ENCODE peak calls at places on chromosomes 1 and 21, in eight cellular contexts. N is OCI-LY7, O is tibial artery, J is fibroblast of lung, R is astrocyte, S is heart left ventricle, D is AG04450, T is body of pancreas. I is an unnamed sample.

GRCh38 chr1:150596095-150596892 is 16.9 kb upstream of the MCL1 start:
- DNase-seq in R (no peak), T (no peak), D (no peak), O (no peak), J (no peak), N (no peak), S (no peak), I (no peak)

GRCh38 chr1:31381394-31382287 is 8.8 kb upstream of the FABP3 start:
- DNase-seq in D (no peak), O (no peak), N (no peak), T (no peak), R (no peak), S (peak), J (no peak), I (no peak)

GRCh38 chr1:66366618-66367017 is 167.3 kb upstream of the SGIP1 start:
- DNase-seq in J (no peak), R (no peak), T (no peak), N (no peak), D (no peak), O (no peak), S (no peak), I (no peak)

GRCh38 chr1:26378088-26378878 is 5.7 kb upstream of the ZNF683 start:
- DNase-seq in J (peak), S (peak), N (no peak), T (no peak), R (peak), D (peak), O (no peak), I (no peak)

GRCh38 chr1:51750218-51750617 is 128.3 kb downstream of the NRDC start:
- DNase-seq in J (peak), T (no peak), O (no peak), R (peak), D (no peak), N (no peak), S (no peak), I (no peak)

GRCh38 chr1:179809506-179810366 is 66.6 kb downstream of the FAM163A start:
- DNase-seq in R (peak), O (peak), J (peak), N (peak), D (peak), S (peak), T (peak), I (peak)

GRCh38 chr1:156337052-156337887 is 822 bp downstream of the CCT3 start:
- DNase-seq in J (peak), O (no peak), S (no peak), D (no peak), T (no peak), N (peak), R (no peak), I (no peak)

GRCh38 chr1:203507227-203507626 is 13.3 kb downstream of the OPTC start:
- DNase-seq in R (no peak), J (no peak), N (no peak), S (no peak), T (no peak), O (no peak), D (no peak), I (no peak)

GRCh38 chr1:28173151-28173979 is 3.1 kb downstream of the PTAFR start:
- DNase-seq in S (no peak), D (no peak), N (peak), R (no peak), O (no peak), T (no peak), J (peak), I (peak)

GRCh38 chr1:44038876-44039657 is 7.8 kb upstream of the SLC6A9 start:
- DNase-seq in J (peak), N (no peak), T (no peak), S (no peak), O (no peak), D (no peak), R (peak), I (no peak)

GRCh38 chr1:59521456-59521855 is 224.6 kb downstream of the FGGY start:
- DNase-seq in T (no peak), D (no peak), N (no peak), S (no peak), O (no peak), J (peak), R (peak), I (no peak)

GRCh38 chr21:29371464-29371863 is 72.7 kb downstream of the BACH1 start:
- DNase-seq in J (peak), N (no peak), D (no peak), O (no peak), T (no peak), S (no peak), R (no peak), I (no peak)

GRCh38 chr1:163834778-163835177 is 513.0 kb downstream of the NUF2 start:
- DNase-seq in S (no peak), D (no peak), N (no peak), O (no peak), T (no peak), J (no peak), R (no peak), I (no peak)

GRCh38 chr1:168977618-168978017 is 128.9 kb upstream of the ATP1B1 start:
- DNase-seq in R (no peak), T (no peak), D (no peak), N (no peak), S (no peak), O (no peak), J (no peak), I (no peak)

GRCh38 chr1:112461200-112461871 is 47.4 kb upstream of the WNT2B start:
- DNase-seq in D (no peak), T (no peak), R (no peak), O (no peak), J (no peak), S (no peak), N (no peak), I (no peak)

GRCh38 chr1:178485467-178486098 is 11.2 kb downstream of the CLEC20A start:
- DNase-seq in N (no peak), D (no peak), O (no peak), S (no peak), J (peak), T (no peak), R (no peak), I (no peak)

GRCh38 chr1:190904091-190904695 is 426.5 kb upstream of the BRINP3 start:
- DNase-seq in T (no peak), J (peak), R (peak), D (peak), O (no peak), N (no peak), S (no peak), I (no peak)

GRCh38 chr1:210467440-210468040 is 138.8 kb downstream of the HHAT start:
- DNase-seq in D (no peak), N (no peak), O (no peak), S (no peak), T (no peak), R (no peak), J (peak), I (no peak)

GRCh38 chr1:29470788-29471119 is 234.4 kb downstream of the PTPRU start:
- DNase-seq in J (no peak), T (no peak), R (no peak), O (no peak), N (no peak), S (no peak), D (no peak), I (no peak)

GRCh38 chr1:39637301-39637700 is 2.1 kb downstream of the HEYL start:
- DNase-seq in O (no peak), T (no peak), J (no peak), N (no peak), R (no peak), D (no peak), S (no peak), I (no peak)

GRCh38 chr21:29326914-29327554 is 28.3 kb downstream of the BACH1 start:
- DNase-seq in S (no peak), R (no peak), N (no peak), D (no peak), T (no peak), O (no peak), J (no peak), I (no peak)

GRCh38 chr1:156246762-156247459 is 945 bp downstream of the PAQR6 start:
- DNase-seq in N (no peak), R (no peak), S (no peak), D (no peak), J (no peak), O (peak), T (peak), I (no peak)

GRCh38 chr1:226919587-226919986 is 20.5 kb upstream of the COQ8A start:
- DNase-seq in J (no peak), N (no peak), T (no peak), R (no peak), O (no peak), S (no peak), D (no peak), I (no peak)

GRCh38 chr1:226919995-226920394 is 20.1 kb upstream of the COQ8A start:
- DNase-seq in R (no peak), O (peak), J (no peak), D (no peak), S (no peak), N (no peak), T (no peak), I (no peak)

GRCh38 chr1:226920446-226920894 is 19.6 kb upstream of the COQ8A start:
- DNase-seq in O (peak), D (no peak), R (no peak), T (peak), N (no peak), S (peak), J (no peak), I (no peak)

GRCh38 chr1:226916497-226916896 is 23.6 kb upstream of the COQ8A start:
- DNase-seq in N (no peak), R (no peak), O (no peak), T (no peak), J (no peak), S (no peak), D (no peak), I (no peak)

GRCh38 chr1:226921504-226921903 is 18.6 kb upstream of the COQ8A start:
- DNase-seq in S (no peak), T (no peak), J (no peak), R (no peak), N (no peak), O (no peak), D (no peak), I (no peak)
- H3K27ac ChIP-seq in S (peak), T (no peak), J (no peak), R (no peak), N (no peak), O (no peak), D (no peak), I (no peak)

DNA sequence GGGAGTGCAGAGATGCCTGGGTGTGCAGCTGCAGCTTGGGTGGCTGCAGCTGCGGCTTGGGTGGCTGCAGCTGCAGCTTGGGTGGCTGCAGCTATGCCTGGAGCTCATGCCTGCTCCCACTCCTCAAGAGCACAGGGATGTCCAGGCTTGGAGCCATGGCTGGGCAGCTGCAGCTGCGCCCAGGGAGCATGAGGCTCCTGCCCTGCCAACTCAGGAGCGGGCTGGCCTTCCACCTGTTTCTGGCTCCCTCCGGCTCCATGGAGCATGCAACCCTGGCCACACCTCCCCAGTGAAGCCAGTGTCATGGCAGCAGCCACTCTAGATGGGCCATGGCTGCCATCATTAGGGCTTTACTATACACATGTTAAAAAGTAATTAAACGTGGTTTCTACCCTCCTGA is 21.1 kb downstream of the GBP1 start:
- DNase-seq in S (no peak), O (no peak), R (no peak), D (no peak), J (no peak), T (no peak), N (no peak), I (no peak)
- H3K4me3 ChIP-seq in S (no peak), O (no peak), R (no peak), D (no peak), J (no peak), T (no peak), N (no peak), I (no peak)

GRCh38 chr1:36644556-36644955 is 161.8 kb upstream of the CSF3R start:
- DNase-seq in S (no peak), J (no peak), R (no peak), O (no peak), T (no peak), N (no peak), D (no peak), I (no peak)
- H3K27ac ChIP-seq in S (no peak), J (no peak), R (no peak), O (no peak), T (no peak), N (no peak), D (no peak), I (no peak)

DNA sequence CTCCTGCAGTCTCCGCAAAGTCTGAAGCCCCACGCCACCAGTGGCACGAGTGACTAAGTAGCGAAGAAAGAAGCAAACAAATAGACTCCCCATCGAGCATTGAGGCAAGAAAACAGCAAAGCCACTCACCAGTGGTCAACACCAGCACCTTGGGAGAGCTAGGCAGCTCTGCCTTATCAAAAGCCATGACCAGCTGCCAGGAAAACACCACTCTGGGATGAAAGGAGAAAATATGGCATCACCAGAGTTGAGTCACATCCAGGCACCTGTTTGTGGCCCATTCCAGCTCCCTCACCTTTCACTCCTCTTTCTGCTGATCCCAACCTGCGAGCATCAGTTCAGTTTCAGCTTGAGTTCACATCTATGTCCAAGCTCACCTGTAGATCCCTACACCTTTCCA is 17.2 kb downstream of the PDZK1 start:
- DNase-seq in J (peak), N (no peak), R (no peak), O (no peak), S (no peak), T (no peak), D (no peak), I (no peak)
- H3K4me3 ChIP-seq in J (no peak), N (no peak), R (no peak), O (no peak), S (no peak), T (no peak), D (no peak), I (no peak)

GRCh38 chr1:241703001-241703400 is 50.9 kb downstream of the WDR64 start:
- DNase-seq in T (no peak), N (no peak), R (no peak), S (no peak), D (no peak), O (no peak), J (no peak), I (no peak)

GRCh38 chr1:241706967-241707366 is 54.9 kb downstream of the WDR64 start:
- DNase-seq in O (no peak), J (peak), D (no peak), N (no peak), T (no peak), S (no peak), R (peak), I (no peak)

GRCh38 chr1:241711326-241711725 is 59.2 kb downstream of the WDR64 start:
- DNase-seq in D (no peak), S (no peak), J (no peak), R (no peak), N (no peak), T (no peak), O (no peak), I (no peak)

GRCh38 chr1:241706257-241706656 is 54.2 kb downstream of the WDR64 start:
- DNase-seq in S (no peak), R (peak), T (no peak), N (no peak), J (peak), D (no peak), O (no peak), I (no peak)

GRCh38 chr1:241707442-241707841 is 55.4 kb downstream of the WDR64 start:
- DNase-seq in R (no peak), O (no peak), T (no peak), D (no peak), J (no peak), N (no peak), S (no peak), I (no peak)
- H3K27ac ChIP-seq in R (no peak), O (no peak), T (no peak), D (no peak), J (no peak), N (no peak), S (no peak), I (no peak)

DNA sequence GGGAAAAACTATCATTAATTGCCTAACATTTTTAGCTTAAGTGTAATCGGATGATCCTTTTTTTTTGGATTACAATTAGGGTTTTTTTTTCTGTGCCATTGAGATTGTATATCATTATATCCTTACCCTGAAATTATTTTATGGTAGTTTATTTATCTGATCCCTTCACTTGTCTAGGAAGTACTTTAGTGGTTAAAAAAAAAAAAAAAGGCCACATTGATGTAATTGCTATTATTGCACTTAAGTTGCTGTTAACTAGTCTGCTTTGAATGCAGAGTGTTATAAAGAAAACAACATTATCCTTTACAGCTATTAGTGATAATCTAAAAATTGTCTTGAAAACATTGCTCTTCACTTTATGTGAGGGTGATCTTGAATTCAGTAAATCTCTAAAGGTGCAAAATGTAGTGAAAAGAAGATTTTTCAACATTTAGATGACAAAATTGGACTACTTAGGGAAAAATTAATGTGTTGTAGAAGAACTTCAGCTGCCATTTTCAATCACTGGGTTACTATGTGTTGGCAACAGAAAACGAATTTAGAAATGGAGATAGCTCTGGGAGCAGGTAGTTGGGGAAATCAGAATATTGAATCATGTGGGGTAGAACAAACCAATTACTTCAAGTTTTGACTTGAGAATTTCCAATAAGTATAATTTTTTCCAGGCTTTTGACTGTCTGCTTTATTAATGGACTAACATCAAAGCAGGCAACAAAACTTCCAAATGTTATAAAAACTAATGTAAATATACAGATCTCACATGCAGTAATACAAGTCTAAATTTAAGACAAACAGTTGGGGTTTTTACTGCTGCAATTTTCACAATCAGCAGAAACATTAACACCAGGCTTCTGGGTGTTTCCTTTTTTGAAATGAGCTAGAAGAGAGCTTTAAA is 5.0 kb downstream of the ADGRL2 start:
- DNase-seq in T (no peak), S (no peak), O (no peak), D (no peak), J (no peak), R (no peak), N (no peak), I (no peak)
- H3K4me3 ChIP-seq in T (no peak), S (no peak), O (no peak), D (no peak), J (no peak), R (no peak), N (no peak), I (no peak)

DNA sequence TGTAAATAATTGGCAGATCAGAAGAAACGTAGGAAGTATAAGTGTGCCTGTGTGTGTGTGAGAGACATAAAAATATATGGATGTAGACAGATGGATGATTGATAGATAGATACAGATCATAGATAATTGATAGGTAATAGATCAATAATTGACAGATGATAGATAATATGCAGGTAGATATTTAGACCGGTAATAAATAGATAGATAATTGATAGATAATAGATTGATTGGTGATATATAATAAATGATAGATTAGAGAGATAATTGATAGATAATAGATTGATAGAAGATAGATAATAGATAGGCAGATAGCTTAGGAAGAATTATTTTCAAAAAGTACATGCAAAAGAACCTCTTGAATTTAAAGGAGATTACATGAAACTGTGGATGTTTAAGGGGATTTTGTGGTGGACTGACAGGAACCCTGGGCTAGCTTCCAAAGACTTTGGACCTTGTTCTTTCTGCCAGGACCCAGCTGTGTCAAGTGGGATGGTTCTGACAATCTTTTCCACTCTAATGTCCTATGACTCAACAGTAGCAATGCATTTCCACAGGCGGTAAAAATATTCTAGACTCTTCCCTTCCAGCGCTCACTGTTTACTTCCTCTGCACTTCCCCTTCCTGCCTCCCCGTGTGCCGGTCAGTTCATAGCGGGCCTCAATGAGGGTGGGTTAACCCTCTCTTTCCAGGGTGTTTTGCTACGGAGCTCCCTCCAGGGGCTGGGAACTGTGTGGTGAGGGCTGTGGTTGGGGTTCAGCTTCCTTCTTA is 39.4 kb downstream of the KCNJ15 start:
- DNase-seq in O (no peak), J (peak), N (no peak), T (no peak), S (no peak), D (no peak), R (no peak), I (no peak)
- H3K27ac ChIP-seq in O (peak), J (peak), N (no peak), T (no peak), S (no peak), D (no peak), R (peak), I (no peak)

GRCh38 chr1:56509713-56510641 is 69.4 kb downstream of the PLPP3 start:
- DNase-seq in D (no peak), O (no peak), T (no peak), R (no peak), J (no peak), S (peak), N (no peak), I (no peak)

GRCh38 chr1:56513095-56513494 is 66.3 kb downstream of the PLPP3 start:
- DNase-seq in R (no peak), T (no peak), S (peak), D (no peak), J (no peak), N (no peak), O (no peak), I (no peak)

GRCh38 chr1:56508523-56508983 is 70.8 kb downstream of the PLPP3 start:
- DNase-seq in J (peak), R (no peak), S (peak), N (no peak), D (no peak), O (peak), T (peak), I (no peak)

GRCh38 chr1:56511323-56511722 is 68.0 kb downstream of the PLPP3 start:
- DNase-seq in O (no peak), J (no peak), R (no peak), S (no peak), T (no peak), N (no peak), D (no peak), I (no peak)

DNA sequence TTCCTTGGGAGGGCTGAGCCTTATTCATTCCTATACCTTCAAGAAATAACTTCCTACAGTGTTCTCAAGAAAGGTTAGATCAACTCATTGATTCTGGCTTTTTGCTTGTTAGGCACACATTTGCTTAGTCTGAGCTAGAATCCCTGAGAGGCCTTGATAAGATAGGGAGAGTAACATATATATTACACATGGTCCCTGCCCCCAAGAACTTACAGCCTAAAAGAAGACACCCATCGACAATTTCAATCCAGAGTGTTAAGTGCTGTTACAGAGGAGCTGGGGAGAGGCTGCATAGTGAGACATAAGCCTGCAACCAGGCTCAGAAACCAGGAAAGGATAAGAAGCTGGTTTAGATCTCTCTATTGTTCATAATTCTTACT is 68.7 kb downstream of the PLPP3 start:
- DNase-seq in O (no peak), T (no peak), R (no peak), S (no peak), J (no peak), D (no peak), N (no peak), I (no peak)
- H3K4me3 ChIP-seq in O (no peak), T (no peak), R (no peak), S (no peak), J (no peak), D (no peak), N (no peak), I (no peak)